ENCODE peak calls at places on chromosomes 7 and 10, in ten cellular contexts. A is T-helper 2 cell; V is AG08395; E is stimulated activated CD4-positive, alpha-beta T cell treated with anti-CD3 and anti-CD28 coated beads, Interleukin-1b, Interleukin-23, amount 100 ng/mL, for 1 hour; C is heart right ventricle; X is right atrium auricular region; I is left lung; T is DMS53; H is body of pancreas; S is activated T-cell treated with anti-CD3 and anti-CD28 coated beads, Interleukin-2, amount 50 U/mL, for 48 hours. B is an unnamed sample.

GRCh38 chr7:31603076-31603475 is 83.9 kb upstream of the PPP1R17 start:
- DNase-seq in C (no peak), T (no peak), A (no peak), S (no peak), X (no peak), H (no peak), V (peak; percentile 7), E (no peak), I (no peak), B (no peak)

GRCh38 chr10:11429439-11430052 is 181.9 kb downstream of the USP6NL start:
- DNase-seq in V (no peak), I (no peak), T (peak; percentile 47), H (no peak), S (no peak), A (no peak), E (no peak), X (no peak), C (no peak), B (no peak)

GRCh38 chr10:36094091-36094490 is 452.0 kb upstream of the FZD8 start:
- DNase-seq in A (no peak), X (no peak), C (no peak), H (no peak), I (no peak), E (no peak), S (no peak), V (no peak), T (no peak), B (peak; percentile 4)

GRCh38 chr10:44413416-44413815 is 28.5 kb upstream of the CXCL12 start:
- DNase-seq in H (no peak), S (no peak), X (no peak), E (no peak), V (peak; percentile 19), A (no peak), T (no peak), C (no peak), I (no peak), B (peak; percentile 76)

GRCh38 chr10:101032637-101033201 is 1.7 kb downstream of the SFXN3 start:
- DNase-seq in C (peak; percentile 52), E (no peak), I (no peak), A (no peak), S (peak; percentile 77), H (peak; percentile 46), T (peak; percentile 83), X (peak; percentile 87), V (peak; percentile 91), B (peak; percentile 93)

GRCh38 chr10:132742167-132742836 is 43.6 kb downstream of the NKX6-2 start:
- DNase-seq in C (no peak), S (no peak), H (no peak), I (peak; percentile 54), X (no peak), E (no peak), T (no peak), A (no peak), V (no peak), B (no peak)

GRCh38 chr7:80131675-80132435 is 2.8 kb upstream of the GNAI1 start:
- DNase-seq in C (no peak), T (no peak), S (no peak), I (no peak), V (no peak), H (no peak), X (no peak), A (no peak), E (no peak), B (no peak)

GRCh38 chr7:1999278-1999984 is 233.3 kb downstream of the MAD1L1 start:
- DNase-seq in H (no peak), V (no peak), T (no peak), S (no peak), E (no peak), X (no peak), I (peak; percentile 63), A (no peak), C (peak; percentile 5), B (no peak)

GRCh38 chr7:111827863-111828504 is 265.7 kb upstream of the IMMP2L start:
- DNase-seq in X (no peak), E (no peak), H (no peak), S (no peak), A (no peak), V (peak; percentile 43), C (no peak), T (peak; percentile 52), I (no peak), B (peak; percentile 27)

GRCh38 chr10:132302911-132303310 is 4.8 kb downstream of the STK32C start:
- DNase-seq in I (no peak), T (no peak), A (no peak), X (no peak), C (no peak), H (no peak), V (no peak), S (no peak), E (no peak), B (no peak)

GRCh38 chr7:47565841-47566240 is 16.1 kb downstream of the TNS3 start:
- DNase-seq in C (no peak), S (no peak), I (no peak), E (no peak), X (no peak), H (no peak), T (no peak), A (no peak), V (no peak), B (peak; percentile 48)

GRCh38 chr7:66553001-66553400 is 75.7 kb upstream of the KCTD7 start:
- DNase-seq in C (no peak), E (no peak), H (no peak), I (no peak), A (no peak), V (no peak), X (no peak), S (no peak), T (no peak), B (no peak)

GRCh38 chr7:5429253-5429856 is 5.7 kb upstream of the TNRC18 start:
- DNase-seq in E (no peak), S (peak; percentile 21), X (no peak), V (no peak), I (peak; percentile 84), C (peak; percentile 55), T (peak; percentile 75), H (peak; percentile 68), A (no peak), B (peak; percentile 81)

GRCh38 chr10:132546567-132547420 is 9.2 kb downstream of the INPP5A start:
- DNase-seq in T (peak; percentile 73), S (no peak), E (no peak), X (no peak), C (no peak), H (peak; percentile 83), I (no peak), V (no peak), A (no peak), B (no peak)

GRCh38 chr10:132142396-132143161 is 44.2 kb upstream of the DPYSL4 start:
- DNase-seq in A (peak; percentile 27), S (peak; percentile 71), T (peak; percentile 68), H (peak; percentile 68), V (peak; percentile 66), X (no peak), E (no peak), C (peak; percentile 49), I (peak; percentile 85), B (no peak)

GRCh38 chr7:45564485-45564884 is 9.7 kb upstream of the ADCY1 start:
- DNase-seq in T (no peak), C (no peak), I (no peak), E (no peak), A (no peak), X (no peak), H (no peak), V (no peak), S (no peak), B (no peak)

GRCh38 chr10:122126763-122127659 is 138.0 kb downstream of the TACC2 start:
- DNase-seq in H (no peak), C (no peak), X (no peak), S (no peak), I (no peak), E (no peak), T (peak; percentile 90), A (no peak), V (peak; percentile 93), B (peak; percentile 96)

GRCh38 chr7:2699289-2699620 is 11.3 kb downstream of the AMZ1 start:
- DNase-seq in V (no peak), T (no peak), E (no peak), C (no peak), H (no peak), X (no peak), S (no peak), I (peak; percentile 49), A (no peak), B (no peak)

GRCh38 chr10:72564596-72564995 is 61.3 kb downstream of the MICU1 start:
- DNase-seq in T (no peak), I (no peak), A (no peak), H (no peak), E (no peak), V (peak; percentile 86), X (no peak), S (peak; percentile 33), C (no peak), B (peak; percentile 76)

GRCh38 chr7:68488366-68489060 is 1109.8 kb upstream of the AUTS2 start:
- DNase-seq in S (no peak), A (no peak), V (no peak), I (no peak), H (no peak), E (no peak), T (no peak), X (no peak), C (no peak), B (no peak)

GRCh38 chr10:130037169-130037661 is 73.1 kb upstream of the EBF3 start:
- DNase-seq in V (no peak), A (no peak), I (peak; percentile 69), H (no peak), T (no peak), X (no peak), C (no peak), S (no peak), E (no peak), B (no peak)

GRCh38 chr10:50637003-50637579 is 13.3 kb upstream of the SGMS1 start:
- DNase-seq in E (no peak), I (no peak), A (no peak), H (no peak), T (no peak), S (no peak), X (no peak), V (peak; percentile 16), C (no peak), B (peak; percentile 11)

GRCh38 chr10:104642311-104643022 is 1.4 kb downstream of the SORCS3 start:
- DNase-seq in C (peak; percentile 39), T (peak; percentile 10), X (peak; percentile 53), S (peak; percentile 66), E (no peak), V (peak; percentile 19), H (peak; percentile 51), A (no peak), I (peak; percentile 78), B (peak; percentile 19)

GRCh38 chr7:95205821-95206220 is 118.5 kb downstream of the PON1 start:
- DNase-seq in T (no peak), A (no peak), V (peak; percentile 28), I (no peak), E (no peak), X (no peak), C (no peak), S (no peak), H (no peak), B (peak; percentile 91)

GRCh38 chr7:11648104-11648503 is 183.9 kb downstream of the THSD7A start:
- DNase-seq in A (no peak), H (no peak), I (no peak), E (no peak), C (no peak), V (no peak), T (no peak), S (no peak), X (no peak), B (peak; percentile 31)

GRCh38 chr7:37352974-37353948 is 95.4 kb downstream of the ELMO1 start:
- DNase-seq in X (no peak), V (no peak), T (peak; percentile 65), C (no peak), S (peak; percentile 77), I (peak; percentile 62), A (no peak), H (no peak), E (peak; percentile 46), B (no peak)

GRCh38 chr7:133344275-133344674 is 91.4 kb downstream of the EXOC4 start:
- DNase-seq in S (no peak), C (no peak), H (no peak), X (no peak), T (peak; percentile 19), V (peak; percentile 44), I (no peak), A (no peak), E (no peak), B (peak; percentile 43)

GRCh38 chr10:32692174-32692573 is 246.2 kb downstream of the CCDC7 start:
- DNase-seq in A (no peak), T (no peak), X (no peak), E (no peak), H (no peak), I (no peak), V (peak; percentile 87), S (no peak), C (no peak), B (peak; percentile 78)

B was measured in fibroblast of lung.